ENCODE peak calls at places on chromosomes 16 and 17, in five cellular contexts. J is pancreas; U is effector memory CD4-positive, alpha-beta T cell; H is prostate gland; N is Panc1. V is an unnamed sample.

GRCh38 chr16:21218135-21218534 is 6.8 kb upstream of the ZP2 start:
- DNase-seq in H (no peak), U (no peak), J (no peak), N (no peak), V (no peak)

GRCh38 chr17:2172447-2172938 is 117.6 kb downstream of the HIC1 start:
- DNase-seq in H (no peak), U (no peak), J (peak; percentile 64), N (no peak), V (peak; percentile 64)

GRCh38 chr16:48862087-48862532 is 252.1 kb upstream of the N4BP1 start:
- DNase-seq in N (no peak), J (no peak), U (no peak), H (no peak), V (no peak)

GRCh38 chr16:7990864-7991263 is 599.4 kb downstream of the TMEM114 start:
- DNase-seq in N (no peak), U (no peak), H (no peak), J (no peak), V (no peak)

GRCh38 chr16:1471569-1472194 is 3.1 kb downstream of the CLCN7 start:
- DNase-seq in H (no peak), U (no peak), J (no peak), N (no peak), V (peak; percentile 4)

GRCh38 chr16:54526916-54527315 is 240.3 kb upstream of the IRX3 start:
- DNase-seq in J (no peak), U (no peak), N (no peak), H (no peak), V (no peak)

GRCh38 chr16:87326151-87326571 is 9.0 kb upstream of the C16orf95 start:
- DNase-seq in J (no peak), H (no peak), N (no peak), U (no peak), V (no peak)

GRCh38 chr17:32909787-32910369 is 18.1 kb upstream of the TMEM98 start:
- DNase-seq in H (peak; percentile 88), N (peak; percentile 41), J (peak; percentile 87), U (no peak), V (peak; percentile 78)

GRCh38 chr16:35711958-35712357 is 2252.5 kb downstream of the TP53TG3F start:
- DNase-seq in J (no peak), H (no peak), N (no peak), U (no peak), V (no peak)

DNA sequence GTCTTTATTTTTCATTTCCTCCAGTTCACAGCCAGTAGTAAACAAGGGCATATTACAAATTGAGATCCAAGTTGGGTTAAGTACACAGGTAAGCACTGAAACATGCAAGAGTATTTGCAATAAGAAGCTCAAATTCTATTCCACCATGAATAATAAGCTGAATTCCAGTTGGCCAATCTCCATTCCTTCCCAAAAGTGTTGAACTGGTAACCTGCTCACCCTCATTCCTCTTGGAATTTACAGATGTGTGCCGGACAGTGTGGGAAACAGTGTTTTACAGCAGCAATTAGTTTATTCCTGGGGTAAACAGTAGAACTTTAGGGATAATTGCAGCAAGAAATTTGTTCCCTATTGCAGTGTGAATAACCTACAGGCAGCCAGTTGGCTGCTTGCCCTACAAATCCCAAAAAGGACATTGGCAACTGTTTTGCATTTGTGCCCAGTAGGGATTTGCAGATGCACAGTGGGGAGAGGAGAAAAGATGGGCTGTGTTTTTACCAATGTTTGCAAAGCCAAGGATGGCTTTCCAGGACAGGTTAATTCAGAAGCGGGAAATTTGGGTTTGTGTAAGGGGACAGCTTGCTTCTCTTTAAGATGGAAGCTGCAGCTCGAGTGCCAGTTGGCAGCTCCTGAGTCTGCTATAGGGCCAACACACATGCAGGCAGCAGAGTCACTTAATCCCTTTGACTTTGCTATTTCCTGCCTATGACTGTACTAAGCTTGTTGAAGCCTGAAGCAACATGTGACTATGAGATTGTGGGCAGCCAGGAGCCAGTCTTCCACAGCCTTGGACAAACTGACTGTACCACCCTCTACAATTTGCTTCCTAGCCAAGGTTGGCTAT is 318.9 kb downstream of the MAP2K6 start:
- DNase-seq in N (peak; percentile 39), H (peak; percentile 67), J (no peak), U (no peak), V (peak; percentile 18)
- H3K4me3 ChIP-seq in N (no peak overlapping the region), H (no peak overlapping the region), J (no peak overlapping the region), U (no peak overlapping the region), V (no peak overlapping the region)

GRCh38 chr17:58998871-58999270 is 107.8 kb downstream of the TRIM37 start:
- DNase-seq in U (no peak), N (no peak), H (no peak), J (no peak), V (no peak)

GRCh38 chr17:58995247-58995940 is 111.3 kb downstream of the TRIM37 start:
- DNase-seq in J (no peak), H (no peak), U (no peak), N (no peak), V (no peak)

GRCh38 chr17:59000022-59000421 is 106.7 kb downstream of the TRIM37 start:
- DNase-seq in U (no peak), J (no peak), N (no peak), H (no peak), V (no peak)

GRCh38 chr17:58996968-58997367 is 109.7 kb downstream of the TRIM37 start:
- DNase-seq in U (no peak), H (no peak), N (no peak), J (no peak), V (no peak)

GRCh38 chr17:58997756-58998553 is 108.7 kb downstream of the TRIM37 start:
- DNase-seq in J (no peak), H (no peak), N (no peak), U (no peak), V (no peak)
- H3K27ac ChIP-seq in J (no peak overlapping the region), H (no peak overlapping the region), N (no peak overlapping the region), U (no peak overlapping the region), V (peak overlapping the region; percentile 63)

GRCh38 chr17:57276621-57277020 is 20.3 kb downstream of the MSI2 start:
- DNase-seq in H (no peak), J (no peak), U (no peak), N (no peak), V (no peak)

GRCh38 chr17:57281887-57282653 is 25.7 kb downstream of the MSI2 start:
- DNase-seq in J (no peak), U (no peak), N (no peak), H (no peak), V (no peak)

GRCh38 chr17:57278740-57279387 is 22.5 kb downstream of the MSI2 start:
- DNase-seq in H (no peak), J (no peak), U (no peak), N (no peak), V (no peak)

GRCh38 chr17:57277923-57278604 is 21.7 kb downstream of the MSI2 start:
- DNase-seq in J (no peak), N (no peak), U (no peak), H (no peak), V (no peak)

GRCh38 chr17:57279432-57279831 is 23.1 kb downstream of the MSI2 start:
- DNase-seq in H (no peak), U (no peak), N (no peak), J (no peak), V (no peak)
- H3K36me3 ChIP-seq in H (no peaks in the 10 kb centered on the region), U (peaks cover 4% of the 10 kb centered on the region), N (no peaks in the 10 kb centered on the region), J (no peaks in the 10 kb centered on the region), V (no peaks in the 10 kb centered on the region)

GRCh38 chr16:24536671-24537070 is 2.7 kb upstream of the RBBP6 start:
- DNase-seq in J (no peak), N (no peak), H (no peak), U (no peak), V (no peak)
- H3K4me3 ChIP-seq in J (no peak overlapping the region), N (no peak overlapping the region), H (no peak overlapping the region), U (no peak overlapping the region), V (no peak overlapping the region)

GRCh38 chr16:84596801-84597517 is 20.9 kb downstream of the COTL1 start:
- DNase-seq in N (no peak), U (no peak), H (no peak), J (no peak), V (no peak)
- H3K27ac ChIP-seq in N (no peak overlapping the region), U (peak overlapping the region; percentile 77), H (no peak overlapping the region), J (peak overlapping the region; percentile 21), V (no peak overlapping the region)